ENCODE peak calls at places on chromosomes 5 and 9, in six cellular contexts. I, T, K, O, W and A are unnamed samples.

GRCh38 chr5:33257807-33258491 is 182.8 kb upstream of the TARS1 start:
- DNase-seq in O (no peak), T (no peak), K (no peak), W (no peak), I (no peak), A (no peak)

GRCh38 chr5:81904166-81904565 is 67.7 kb upstream of the ATG10 start:
- DNase-seq in I (no peak), T (no peak), W (no peak), K (no peak), O (no peak), A (no peak)

GRCh38 chr9:875119-875962 is 33.8 kb downstream of the DMRT1 start:
- DNase-seq in K (no peak), O (no peak), W (no peak), T (peak), I (no peak), A (no peak)

GRCh38 chr5:35009059-35009458 is 38.7 kb downstream of the AGXT2 start:
- DNase-seq in O (no peak), W (no peak), I (no peak), K (no peak), T (no peak), A (no peak)

GRCh38 chr5:158601118-158601517 is 498.6 kb downstream of the EBF1 start:
- DNase-seq in T (no peak), O (no peak), K (no peak), W (no peak), I (no peak), A (no peak)

GRCh38 chr5:36300181-36300926 is 1.3 kb downstream of the RANBP3L start:
- DNase-seq in O (no peak), I (no peak), K (no peak), T (no peak), W (no peak), A (no peak)

GRCh38 chr9:123432331-123433236 is 76.6 kb downstream of the CRB2 start:
- DNase-seq in T (no peak), W (no peak), I (no peak), O (no peak), K (no peak), A (no peak)

GRCh38 chr9:119487118-119487827 is 118.0 kb upstream of the BRINP1 start:
- DNase-seq in W (no peak), T (no peak), K (no peak), O (no peak), I (no peak), A (no peak)

GRCh38 chr9:21491742-21492141 is 9.6 kb upstream of the IFNE start:
- DNase-seq in T (no peak), K (no peak), I (no peak), O (no peak), W (no peak), A (no peak)

GRCh38 chr5:1437452-1437851 is 7.8 kb downstream of the SLC6A3 start:
- DNase-seq in I (no peak), W (no peak), K (peak), O (no peak), T (no peak), A (no peak)

GRCh38 chr9:137136926-137137607 is 1.9 kb upstream of the GRIN1 start:
- DNase-seq in O (no peak), T (no peak), K (no peak), I (no peak), W (no peak), A (no peak)

GRCh38 chr9:112531666-112532282 is 45.1 kb downstream of the KIAA1958 start:
- DNase-seq in I (no peak), K (no peak), O (no peak), W (no peak), T (no peak), A (no peak)

GRCh38 chr9:125404733-125405132 is 143.1 kb downstream of the GAPVD1 start:
- DNase-seq in O (no peak), K (no peak), I (no peak), W (no peak), T (no peak), A (no peak)

GRCh38 chr5:62152394-62153123 is 153.4 kb upstream of the KIF2A start:
- DNase-seq in T (no peak), W (no peak), O (no peak), I (no peak), K (no peak), A (no peak)

GRCh38 chr5:86374611-86375010 is 243.1 kb upstream of the COX7C start:
- DNase-seq in T (no peak), K (no peak), I (no peak), W (no peak), O (no peak), A (no peak)

GRCh38 chr5:7577381-7577780 is 181.4 kb downstream of the ADCY2 start:
- DNase-seq in W (no peak), T (no peak), O (no peak), K (no peak), I (no peak), A (no peak)

GRCh38 chr5:98977723-98978122 is 48.9 kb upstream of the CHD1 start:
- DNase-seq in T (no peak), O (no peak), K (peak), W (no peak), I (no peak), A (no peak)

GRCh38 chr9:3894764-3895163 is 369.0 kb upstream of the RFX3 start:
- DNase-seq in W (no peak), T (no peak), O (no peak), K (no peak), I (no peak), A (no peak)

GRCh38 chr5:34684281-34684979 is 28.3 kb downstream of the RAI14 start:
- DNase-seq in O (peak), W (no peak), T (no peak), K (no peak), I (no peak), A (no peak)

GRCh38 chr9:72129271-72130156 is 19.7 kb upstream of the GDA start:
- DNase-seq in W (no peak), K (no peak), O (no peak), T (no peak), I (no peak), A (no peak)

GRCh38 chr5:178080618-178081410 is 32.5 kb upstream of the N4BP3 start:
- DNase-seq in K (no peak), O (no peak), W (no peak), T (no peak), I (no peak), A (no peak)

GRCh38 chr5:120124961-120125360 is 339.1 kb upstream of the PRR16 start:
- DNase-seq in O (no peak), K (no peak), W (no peak), T (no peak), I (no peak), A (no peak)

GRCh38 chr5:68277427-68277826 is 61.9 kb downstream of the PIK3R1 start:
- DNase-seq in W (no peak), T (no peak), I (no peak), K (no peak), O (no peak), A (no peak)

GRCh38 chr9:123620258-123620657 is 264.3 kb downstream of the CRB2 start:
- DNase-seq in W (no peak), T (no peak), K (no peak), O (no peak), I (no peak), A (no peak)

GRCh38 chr5:32115985-32116384 is 58.1 kb downstream of the GOLPH3 start:
- DNase-seq in W (no peak), I (no peak), O (no peak), T (no peak), K (no peak), A (no peak)

GRCh38 chr9:133989554-133990365 is 2.4 kb downstream of the VAV2 start:
- DNase-seq in O (no peak), I (no peak), T (no peak), W (no peak), K (no peak), A (no peak)

GRCh38 chr5:36177715-36178556 is 26.0 kb downstream of the SKP2 start:
- DNase-seq in K (no peak), W (no peak), T (no peak), O (no peak), I (no peak), A (no peak)

GRCh38 chr9:124562328-124562727 is 55.1 kb upstream of the NR5A1 start:
- DNase-seq in K (peak), O (peak), W (no peak), T (no peak), I (no peak), A (no peak)

GRCh38 chr9:3962467-3962866 is 337.4 kb downstream of the GLIS3 start:
- DNase-seq in I (no peak), O (no peak), K (no peak), T (no peak), W (no peak), A (no peak)

GRCh38 chr9:92506184-92506857 is 24.0 kb upstream of the ASPN start:
- DNase-seq in T (no peak), O (no peak), K (no peak), W (peak), I (no peak), A (no peak)

GRCh38 chr9:135228345-135228982 is 141.0 kb downstream of the OLFM1 start:
- DNase-seq in W (no peak), I (no peak), K (no peak), T (no peak), O (no peak), A (no peak)

GRCh38 chr5:95619096-95619495 is 791 bp upstream of the GPR150 start:
- DNase-seq in T (no peak), I (no peak), K (no peak), O (no peak), W (no peak), A (no peak)

GRCh38 chr9:98742325-98743280 is 33.9 kb upstream of the GABBR2 start:
- DNase-seq in W (no peak), T (no peak), O (no peak), K (no peak), I (no peak), A (no peak)

GRCh38 chr5:75886706-75887105 is 169.5 kb upstream of the POC5 start:
- DNase-seq in W (no peak), K (no peak), I (no peak), O (no peak), T (no peak), A (no peak)

GRCh38 chr5:3594514-3595101 is 1.0 kb upstream of the IRX1 start:
- DNase-seq in O (no peak), I (no peak), K (no peak), T (no peak), W (peak), A (peak)

GRCh38 chr5:158139161-158139560 is 280.2 kb upstream of the CLINT1 start:
- DNase-seq in I (no peak), O (no peak), T (no peak), W (no peak), K (no peak), A (no peak)

GRCh38 chr9:70347046-70347445 is 67.4 kb downstream of the KLF9 start:
- DNase-seq in W (no peak), I (no peak), T (no peak), K (no peak), O (no peak), A (no peak)

GRCh38 chr5:145237843-145238242 is 597.3 kb downstream of the PRELID2 start:
- DNase-seq in I (no peak), O (peak), T (peak), K (no peak), W (no peak), A (no peak)

GRCh38 chr9:100064872-100065581 is 33.8 kb downstream of the ERP44 start:
- DNase-seq in O (no peak), W (no peak), K (no peak), T (no peak), I (no peak), A (no peak)

GRCh38 chr9:89902450-89902849 is 297.6 kb downstream of the GADD45G start:
- DNase-seq in I (no peak), K (peak), W (no peak), T (no peak), O (no peak), A (no peak)

GRCh38 chr9:89893886-89894285 is 289.1 kb downstream of the GADD45G start:
- DNase-seq in I (no peak), K (no peak), W (no peak), O (no peak), T (no peak), A (no peak)

GRCh38 chr9:89896806-89897340 is 292.1 kb downstream of the GADD45G start:
- DNase-seq in K (peak), I (no peak), O (no peak), W (no peak), T (no peak), A (no peak)

GRCh38 chr9:89903076-89903475 is 298.3 kb downstream of the GADD45G start:
- DNase-seq in I (no peak), T (no peak), W (no peak), O (no peak), K (peak), A (no peak)

DNA sequence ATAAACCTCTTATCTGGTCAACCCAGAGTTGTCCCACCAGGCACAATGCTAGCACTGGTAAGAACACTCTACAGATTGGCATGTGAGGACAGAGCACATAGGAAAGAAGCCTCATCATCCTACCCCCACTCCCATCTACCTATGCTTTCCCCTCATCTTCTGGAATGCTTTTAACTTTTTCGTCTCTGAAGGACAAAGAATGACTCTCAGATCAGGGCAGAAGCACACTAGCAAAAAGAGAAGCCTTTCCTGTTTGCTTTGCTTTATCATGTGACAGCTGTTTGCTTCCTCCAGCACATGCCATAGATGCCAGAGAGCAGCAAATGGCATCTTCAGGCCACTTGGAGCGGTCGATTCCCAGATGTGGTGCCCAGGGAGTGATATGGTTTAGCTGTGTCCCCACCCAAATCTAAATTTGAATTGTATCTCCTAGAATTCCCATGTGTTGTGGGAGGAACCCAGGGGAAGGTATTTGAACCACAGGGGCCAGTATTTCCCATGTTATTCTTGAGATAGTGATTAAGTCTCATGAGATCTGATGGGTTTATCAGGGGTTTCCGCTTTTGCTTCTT is 294.8 kb downstream of the GADD45G start:
- DNase-seq in O (no peak), W (no peak), I (no peak), T (no peak), K (peak), A (no peak)
- TF ChIP-seq CTCF in O (no peak), W (no peak), I (no peak), T (no peak), K (no peak), A (no peak)

GRCh38 chr5:15585128-15585527 is 85.1 kb downstream of the FBXL7 start:
- DNase-seq in I (no peak), O (no peak), W (no peak), K (no peak), T (no peak), A (no peak)

GRCh38 chr5:15584528-15584927 is 84.5 kb downstream of the FBXL7 start:
- DNase-seq in O (no peak), W (no peak), T (no peak), K (no peak), I (no peak), A (no peak)

GRCh38 chr5:15587941-15588340 is 88.0 kb downstream of the FBXL7 start:
- DNase-seq in I (no peak), O (no peak), W (no peak), T (no peak), K (no peak), A (no peak)

DNA sequence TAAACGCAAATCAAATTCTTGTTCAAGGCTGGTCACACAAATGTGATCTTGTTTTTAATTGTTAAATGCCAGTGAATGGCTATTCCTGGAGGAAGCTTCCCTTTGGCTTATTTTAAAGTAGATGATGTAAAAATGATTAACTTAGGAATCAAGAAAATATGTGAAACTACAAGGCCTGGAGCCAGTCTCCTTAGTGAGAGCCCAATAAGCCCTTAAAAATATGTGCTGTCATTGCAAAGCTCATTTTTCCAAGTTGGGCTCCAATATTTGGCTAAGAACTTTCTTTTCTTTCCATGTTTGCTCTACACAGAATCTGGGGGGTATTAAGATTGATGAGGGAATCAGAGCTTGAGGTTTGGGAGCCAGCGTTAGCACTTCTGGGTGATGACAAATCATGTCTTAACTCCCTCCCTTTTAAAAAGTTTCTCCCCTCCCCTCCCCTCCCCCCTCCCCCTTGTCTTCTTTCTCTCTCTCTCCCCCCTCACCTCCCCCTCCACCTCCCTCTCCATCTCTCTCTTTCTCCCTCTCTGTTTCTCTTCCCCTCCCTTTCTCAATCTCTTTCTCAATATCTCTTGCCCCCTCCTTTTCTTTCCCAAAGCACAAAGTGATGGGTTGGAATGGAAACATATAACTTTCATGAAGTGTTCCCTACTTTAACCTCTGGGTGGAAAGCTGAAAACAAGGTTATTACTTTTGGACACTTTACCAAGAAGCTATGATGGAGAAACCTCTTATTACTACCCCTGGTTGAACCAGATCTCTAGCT is 86.0 kb downstream of the FBXL7 start:
- DNase-seq in K (no peak), O (no peak), I (no peak), W (no peak), T (no peak), A (no peak)
- TF ChIP-seq CTCF in K (no peak), O (no peak), I (no peak), W (no peak), T (no peak), A (no peak)

DNA sequence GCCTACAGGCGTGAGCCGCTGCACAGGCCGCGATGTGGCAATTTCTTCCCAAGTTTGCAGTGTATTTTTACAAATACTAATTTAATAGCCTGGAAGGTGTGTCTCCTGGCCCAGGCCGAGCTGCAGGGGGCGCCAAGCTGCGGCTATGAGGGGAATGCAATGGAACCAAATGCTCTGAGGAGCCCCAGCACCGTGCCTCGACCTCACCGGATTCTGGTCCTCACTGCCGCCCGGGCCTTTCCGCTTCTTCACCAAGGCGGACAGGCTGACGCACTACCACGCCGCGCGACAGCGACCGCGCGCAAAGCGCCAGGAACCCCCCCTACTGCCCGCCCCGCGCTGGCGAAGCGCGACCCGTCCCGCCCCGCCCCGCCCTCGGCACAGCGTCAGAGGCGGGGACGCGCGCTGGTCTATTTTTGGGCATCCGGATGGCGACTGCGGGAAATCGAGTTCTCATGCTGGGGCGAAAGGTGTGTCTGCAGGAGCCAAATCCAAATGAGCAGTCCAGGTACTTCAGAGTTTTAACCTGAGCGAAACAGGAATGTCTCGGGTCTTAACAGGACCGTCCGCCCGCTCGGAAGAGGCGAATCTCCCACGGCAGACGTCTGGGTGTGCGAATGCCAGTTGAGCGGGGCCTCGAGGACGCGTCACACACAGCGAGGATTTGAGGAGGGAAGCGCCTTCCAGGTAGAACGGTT is 31.7 kb upstream of the PRXL2C start:
- DNase-seq in T (peak), O (peak), K (peak), W (peak), I (peak), A (peak)
- TF ChIP-seq CTCF in T (peak), O (peak), K (peak), W (peak), I (peak), A (no peak)

DNA sequence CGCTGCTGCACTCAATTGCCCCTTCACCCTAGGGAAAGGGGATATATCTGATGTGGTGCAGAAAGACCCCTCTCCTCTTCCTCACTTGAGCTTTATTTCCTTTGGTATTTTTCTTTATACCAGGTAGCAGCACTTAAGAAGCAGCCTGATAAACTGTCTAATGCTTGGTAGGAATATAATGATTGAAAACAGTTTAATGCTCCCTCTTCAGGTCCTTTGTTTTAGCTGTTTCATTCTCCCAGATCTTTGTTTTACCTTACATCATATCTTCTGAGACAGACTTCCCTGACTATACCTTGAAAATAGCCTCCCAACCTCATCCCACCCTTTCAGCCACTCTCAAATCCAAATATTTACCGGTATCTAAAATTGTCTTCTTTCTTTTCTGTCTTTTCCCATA is 87.9 kb downstream of the NUDT12 start:
- DNase-seq in T (no peak), O (no peak), I (no peak), W (no peak), K (no peak), A (no peak)
- TF ChIP-seq CTCF in T (no peak), O (no peak), I (no peak), W (no peak), K (no peak), A (no peak)

GRCh38 chr5:65141487-65141886 is 340.2 kb downstream of the ADAMTS6 start:
- DNase-seq in O (no peak), K (no peak), T (no peak), W (no peak), I (no peak), A (no peak)

GRCh38 chr5:65142511-65143011 is 339.2 kb downstream of the ADAMTS6 start:
- DNase-seq in I (no peak), T (no peak), K (no peak), O (no peak), W (no peak), A (no peak)

GRCh38 chr5:65133473-65134110 is 348.1 kb downstream of the ADAMTS6 start:
- DNase-seq in O (no peak), W (no peak), K (no peak), I (no peak), T (no peak), A (no peak)

GRCh38 chr5:65142007-65142406 is 339.7 kb downstream of the ADAMTS6 start:
- DNase-seq in W (no peak), K (no peak), I (no peak), O (no peak), T (no peak), A (no peak)

GRCh38 chr5:65137631-65138030 is 344.1 kb downstream of the ADAMTS6 start:
- DNase-seq in W (no peak), T (no peak), I (no peak), K (no peak), O (no peak), A (no peak)
- TF ChIP-seq CTCF in W (no peak), T (no peak), I (no peak), K (no peak), O (no peak), A (no peak)